ENCODE peak calls at places on chromosomes 13 and 19, in seven cellular contexts. J is A549, S is Caco-2, T is psoas muscle, F is hepatocyte, B is left ventricle myocardium inferior, L is testis. W is an unnamed sample.

GRCh38 chr13:76707360-76707759 is 178.8 kb downstream of the KCTD12 start:
- DNase-seq in J (no peak), S (no peak), T (no peak), F (no peak), B (no peak), L (no peak), W (no peak)

GRCh38 chr13:43316997-43317396 is 293.6 kb downstream of the DNAJC15 start:
- DNase-seq in J (no peak), S (no peak), T (peak; percentile 35), F (peak; percentile 65), B (no peak), L (peak; percentile 34), W (peak; percentile 92)

GRCh38 chr19:3222709-3223108 is 1.8 kb upstream of the CELF5 start:
- DNase-seq in J (no peak), S (no peak), T (no peak), F (no peak), B (no peak), L (no peak), W (no peak)

GRCh38 chr19:48123907-48124675 is 13.5 kb upstream of the PLA2G4C start:
- DNase-seq in J (no peak), S (peak; percentile 64), T (no peak), F (peak; percentile 65), B (no peak), L (peak; percentile 91), W (no peak)

GRCh38 chr19:2552859-2553258 is 76.9 kb downstream of the GADD45B start:
- DNase-seq in J (no peak), S (no peak), T (no peak), F (no peak), B (peak; percentile 15), L (no peak), W (no peak)

GRCh38 chr13:113926951-113927660 is 46.8 kb downstream of the C13orf46 start:
- DNase-seq in J (no peak), S (peak; percentile 24), T (peak; percentile 54), F (no peak), B (peak; percentile 64), L (peak; percentile 13), W (peak; percentile 56)

GRCh38 chr13:113672002-113672651 is 5.1 kb downstream of the GRK1 start:
- DNase-seq in J (no peak), S (peak; percentile 22), T (no peak), F (no peak), B (peak; percentile 4), L (no peak), W (peak; percentile 13)

GRCh38 chr19:3075605-3076431 is 13.5 kb upstream of the TLE5 start:
- DNase-seq in J (no peak), S (peak; percentile 61), T (peak; percentile 53), F (peak; percentile 77), B (peak; percentile 51), L (peak; percentile 72), W (peak; percentile 73)

GRCh38 chr19:47714339-47714738 is 1.1 kb downstream of the EHD2 start:
- DNase-seq in J (no peak), S (no peak), T (no peak), F (no peak), B (no peak), L (no peak), W (no peak)

GRCh38 chr19:21569497-21569870 is 64.1 kb downstream of the ZNF429 start:
- DNase-seq in J (no peak), S (no peak), T (no peak), F (no peak), B (peak; percentile 54), L (no peak), W (no peak)

GRCh38 chr13:20901668-20902437 is 693 bp downstream of the XPO4 start:
- DNase-seq in J (peak; percentile 24), S (peak; percentile 70), T (peak; percentile 40), F (peak; percentile 71), B (peak; percentile 14), L (peak; percentile 42), W (peak; percentile 68)

GRCh38 chr19:28793391-28794168 is 419.4 kb downstream of the UQCRFS1 start:
- DNase-seq in J (no peak), S (no peak), T (no peak), F (peak; percentile 5), B (peak; percentile 16), L (peak; percentile 48), W (no peak)

GRCh38 chr13:33125821-33126570 is 109.8 kb downstream of the KL start:
- DNase-seq in J (peak; percentile 76), S (peak; percentile 91), T (peak; percentile 60), F (peak; percentile 82), B (peak; percentile 61), L (peak; percentile 82), W (peak; percentile 59)

GRCh38 chr19:1863638-1864479 is 480 bp upstream of the KLF16 start:
- DNase-seq in J (no peak), S (peak; percentile 91), T (peak; percentile 92), F (peak; percentile 97), B (peak; percentile 91), L (peak; percentile 92), W (peak; percentile 97)

GRCh38 chr19:16345457-16345856 is 20.8 kb downstream of the KLF2 start:
- DNase-seq in J (no peak), S (no peak), T (no peak), F (no peak), B (no peak), L (no peak), W (no peak)

GRCh38 chr19:32456406-32456805 is 50.8 kb downstream of the DPY19L3 start:
- DNase-seq in J (no peak), S (no peak), T (no peak), F (no peak), B (no peak), L (no peak), W (no peak)

GRCh38 chr13:77833331-77833863 is 85.2 kb downstream of the EDNRB start:
- DNase-seq in J (no peak), S (no peak), T (no peak), F (peak; percentile 57), B (no peak), L (no peak), W (no peak)

GRCh38 chr19:1780272-1780957 is 27.1 kb downstream of the ONECUT3 start:
- DNase-seq in J (no peak), S (no peak), T (no peak), F (no peak), B (no peak), L (no peak), W (no peak)

GRCh38 chr13:89541091-89542030 is 1806.1 kb upstream of the MIR17HG start:
- DNase-seq in J (no peak), S (no peak), T (no peak), F (no peak), B (no peak), L (no peak), W (no peak)

GRCh38 chr13:83498486-83499190 is 383.6 kb downstream of the SLITRK1 start:
- DNase-seq in J (peak; percentile 9), S (no peak), T (no peak), F (no peak), B (no peak), L (no peak), W (no peak)

GRCh38 chr13:32159147-32159869 is 127.7 kb downstream of the FRY start:
- DNase-seq in J (no peak), S (no peak), T (no peak), F (no peak), B (no peak), L (no peak), W (peak; percentile 37)

GRCh38 chr13:27233964-27234363 is 17.4 kb upstream of the RPL21 start:
- DNase-seq in J (no peak), S (no peak), T (no peak), F (no peak), B (no peak), L (no peak), W (no peak)

GRCh38 chr13:62130016-62130970 is 714.6 kb upstream of the PCDH20 start:
- DNase-seq in J (no peak), S (no peak), T (no peak), F (no peak), B (no peak), L (no peak), W (no peak)

GRCh38 chr13:38687246-38688229 is 661 bp downstream of the FREM2 start:
- DNase-seq in J (no peak), S (peak; percentile 53), T (no peak), F (peak; percentile 53), B (no peak), L (no peak), W (no peak)

GRCh38 chr13:34884366-34884765 is 57.7 kb upstream of the NBEA start:
- DNase-seq in J (no peak), S (no peak), T (no peak), F (no peak), B (no peak), L (no peak), W (no peak)

GRCh38 chr19:54791476-54791875 is 11.9 kb upstream of the KIR2DL4 start:
- DNase-seq in J (no peak), S (no peak), T (no peak), F (no peak), B (no peak), L (no peak), W (no peak)
- H3K9me3 ChIP-seq in J (no peaks in the 10 kb centered on the region), S (no peaks in the 10 kb centered on the region), T (no peaks in the 10 kb centered on the region), F (no peaks in the 10 kb centered on the region), B (no peaks in the 10 kb centered on the region), L (no peaks in the 10 kb centered on the region), W (no peaks in the 10 kb centered on the region)

GRCh38 chr19:43638991-43639494 is 607 bp downstream of the CADM4 start:
- DNase-seq in J (no peak), S (no peak), T (no peak), F (no peak), B (no peak), L (no peak), W (no peak)

GRCh38 chr19:43641333-43641732 is 1.7 kb upstream of the CADM4 start:
- DNase-seq in J (no peak), S (peak; percentile 46), T (no peak), F (no peak), B (no peak), L (peak; percentile 24), W (no peak)

GRCh38 chr19:43639507-43640423 is at the start of gene CADM4:
- DNase-seq in J (no peak), S (peak; percentile 60), T (peak; percentile 23), F (peak; percentile 63), B (peak; percentile 23), L (no peak), W (peak; percentile 36)

GRCh38 chr19:43638214-43638990 is 1.2 kb downstream of the CADM4 start:
- DNase-seq in J (no peak), S (no peak), T (no peak), F (no peak), B (no peak), L (no peak), W (no peak)

GRCh38 chr19:43640424-43640757 is 741 bp upstream of the CADM4 start:
- DNase-seq in J (no peak), S (no peak), T (no peak), F (no peak), B (no peak), L (no peak), W (no peak)
- H3K4me3 ChIP-seq in J (peak overlapping the region; percentile 82), S (peak overlapping the region; percentile 78), T (peak overlapping the region; percentile 62), F (no peak overlapping the region), B (peak overlapping the region; percentile 69), L (peak overlapping the region; percentile 47), W (no peak overlapping the region)

GRCh38 chr19:13761423-13761822 is 2.9 kb upstream of the MRI1 start:
- DNase-seq in J (peak; percentile 23), S (no peak), T (no peak), F (no peak), B (no peak), L (no peak), W (no peak)
- H3K9me3 ChIP-seq in J (no peaks in the 10 kb centered on the region), S (no peaks in the 10 kb centered on the region), T (no peaks in the 10 kb centered on the region), F (no peaks in the 10 kb centered on the region), B (no peaks in the 10 kb centered on the region), L (no peaks in the 10 kb centered on the region), W (no peaks in the 10 kb centered on the region)

DNA sequence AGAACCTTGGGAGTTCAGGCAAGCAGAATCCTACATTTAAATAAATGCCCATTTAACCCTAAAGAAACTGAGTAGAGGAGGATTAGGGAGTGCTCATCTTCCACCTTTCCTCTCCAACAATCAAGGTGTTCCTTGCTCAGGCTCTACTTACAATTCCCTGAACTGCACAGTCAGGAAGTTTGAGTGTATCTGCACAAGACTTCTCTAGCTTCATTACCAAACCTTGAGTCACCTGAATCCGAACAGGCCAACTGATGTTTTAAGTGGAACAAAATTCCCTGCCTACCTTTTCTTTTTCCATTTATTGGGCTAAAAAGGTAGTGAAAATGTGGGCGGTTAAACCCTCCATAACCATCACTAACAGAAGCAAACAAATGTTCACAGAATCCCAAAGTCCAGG is 78.3 kb downstream of the FOXO1 start:
- DNase-seq in J (no peak), S (no peak), T (no peak), F (no peak), B (no peak), L (no peak), W (no peak)
- H3K4me3 ChIP-seq in J (no peak overlapping the region), S (no peak overlapping the region), T (peak overlapping the region; percentile 13), F (no peak overlapping the region), B (no peak overlapping the region), L (no peak overlapping the region), W (no peak overlapping the region)